ENCODE peak calls at places on chromosomes 11 and 22, in five cellular contexts. R is stomach, Y is sigmoid colon, D is adrenal gland, S is GM12878. L is an unnamed sample.
A peak's percentile ranks its signal among the peaks of the same experiment; 100 is the strongest.

GRCh38 chr22:21632237-21632895 is at the start of gene CCDC116:
- DNase-seq in R (peak; percentile 33), Y (no peak), D (no peak), S (no peak), L (no peak)

GRCh38 chr22:38792833-38793232 is 1.1 kb downstream of the DNAL4 start:
- DNase-seq in R (no peak), Y (peak; percentile 9), D (no peak), S (no peak), L (no peak)

GRCh38 chr11:18527512-18527911 is 770 bp upstream of the TSG101 start:
- DNase-seq in R (no peak), Y (no peak), D (no peak), S (no peak), L (no peak)

GRCh38 chr11:78504708-78505107 is 70.0 kb downstream of the NARS2 start:
- DNase-seq in R (no peak), Y (no peak), D (no peak), S (no peak), L (no peak)

GRCh38 chr11:117837070-117837776 is 12.7 kb upstream of the FXYD2 start:
- DNase-seq in R (peak; percentile 20), Y (peak; percentile 56), D (peak; percentile 51), S (no peak), L (no peak)

GRCh38 chr11:71252434-71252781 is at the start of gene SHANK2:
- DNase-seq in R (peak; percentile 61), Y (no peak), D (no peak), S (no peak), L (no peak)

GRCh38 chr11:115656041-115656440 is 151.8 kb upstream of the CADM1 start:
- DNase-seq in R (no peak), Y (no peak), D (no peak), S (no peak), L (no peak)

GRCh38 chr11:61110255-61111059 is 8.2 kb downstream of the CD5 start:
- DNase-seq in R (no peak), Y (no peak), D (no peak), S (no peak), L (no peak)

GRCh38 chr11:42812960-42813359 is 498.8 kb upstream of the API5 start:
- DNase-seq in R (no peak), Y (no peak), D (no peak), S (no peak), L (no peak)

GRCh38 chr11:100205926-100206325 is 481.2 kb upstream of the ARHGAP42 start:
- DNase-seq in R (no peak), Y (no peak), D (no peak), S (no peak), L (no peak)
- TF ChIP-seq POLR2A in R (no peak), Y (no peak), D (no peak), S (no peak), L (no peak)

GRCh38 chr22:46674906-46675305 is 54.7 kb downstream of the GRAMD4 start:
- DNase-seq in R (no peak), Y (no peak), D (no peak), S (no peak), L (no peak)
- H3K4me3 ChIP-seq in R (no peak overlapping the region), Y (no peak overlapping the region), D (no peak overlapping the region), S (no peak overlapping the region), L (no peak overlapping the region)

GRCh38 chr11:36509694-36510566 is at the start of gene TRAF6:
- DNase-seq in R (peak; percentile 91), Y (peak; percentile 91), D (peak; percentile 92), S (no peak), L (peak; percentile 79)
- TF ChIP-seq POLR2A in R (peak; percentile 88), Y (peak; percentile 77), D (peak; percentile 84), S (peak; percentile 100), L (no peak)

DNA sequence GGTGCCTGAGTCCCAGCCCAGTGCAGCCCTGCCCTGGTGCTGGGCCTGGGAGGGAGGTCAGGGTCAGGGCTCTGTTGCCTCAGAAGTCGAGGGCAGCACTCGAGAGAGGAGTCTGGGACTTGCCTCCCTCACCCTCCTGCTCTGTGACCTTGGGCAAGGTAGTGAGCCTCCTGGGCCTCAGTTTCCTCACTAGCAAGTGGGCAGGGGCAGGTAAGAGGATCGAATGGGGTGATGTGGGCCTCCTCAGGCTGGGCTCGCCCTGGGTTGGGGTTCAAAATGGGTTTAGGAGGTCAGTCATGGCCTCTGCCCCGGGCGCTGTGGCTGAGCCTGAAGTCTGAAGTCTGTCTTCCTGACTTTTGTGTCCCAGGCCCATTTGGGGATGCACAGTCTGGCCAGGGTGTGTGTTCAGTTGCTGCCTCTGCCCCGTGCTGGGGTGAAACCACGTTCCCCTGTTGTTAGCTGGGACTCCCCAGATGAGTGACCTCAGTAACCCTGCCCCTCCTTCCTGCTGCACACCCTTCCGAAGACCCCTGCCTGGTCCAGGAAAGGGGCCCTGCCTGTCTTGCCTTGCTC is 40.9 kb upstream of the CELSR1 start:
- DNase-seq in R (no peak), Y (peak; percentile 64), D (no peak), S (no peak), L (no peak)
- H3K4me3 ChIP-seq in R (peak overlapping the region; percentile 69), Y (peak overlapping the region; percentile 79), D (no peak overlapping the region), S (peak overlapping the region; percentile 77), L (no peak overlapping the region)

GRCh38 chr11:57646756-57647303 is 2.9 kb downstream of the YPEL4 start:
- DNase-seq in R (no peak), Y (no peak), D (no peak), S (no peak), L (no peak)
- TF ChIP-seq POLR2A in R (no peak), Y (no peak), D (no peak), S (no peak), L (no peak)

DNA sequence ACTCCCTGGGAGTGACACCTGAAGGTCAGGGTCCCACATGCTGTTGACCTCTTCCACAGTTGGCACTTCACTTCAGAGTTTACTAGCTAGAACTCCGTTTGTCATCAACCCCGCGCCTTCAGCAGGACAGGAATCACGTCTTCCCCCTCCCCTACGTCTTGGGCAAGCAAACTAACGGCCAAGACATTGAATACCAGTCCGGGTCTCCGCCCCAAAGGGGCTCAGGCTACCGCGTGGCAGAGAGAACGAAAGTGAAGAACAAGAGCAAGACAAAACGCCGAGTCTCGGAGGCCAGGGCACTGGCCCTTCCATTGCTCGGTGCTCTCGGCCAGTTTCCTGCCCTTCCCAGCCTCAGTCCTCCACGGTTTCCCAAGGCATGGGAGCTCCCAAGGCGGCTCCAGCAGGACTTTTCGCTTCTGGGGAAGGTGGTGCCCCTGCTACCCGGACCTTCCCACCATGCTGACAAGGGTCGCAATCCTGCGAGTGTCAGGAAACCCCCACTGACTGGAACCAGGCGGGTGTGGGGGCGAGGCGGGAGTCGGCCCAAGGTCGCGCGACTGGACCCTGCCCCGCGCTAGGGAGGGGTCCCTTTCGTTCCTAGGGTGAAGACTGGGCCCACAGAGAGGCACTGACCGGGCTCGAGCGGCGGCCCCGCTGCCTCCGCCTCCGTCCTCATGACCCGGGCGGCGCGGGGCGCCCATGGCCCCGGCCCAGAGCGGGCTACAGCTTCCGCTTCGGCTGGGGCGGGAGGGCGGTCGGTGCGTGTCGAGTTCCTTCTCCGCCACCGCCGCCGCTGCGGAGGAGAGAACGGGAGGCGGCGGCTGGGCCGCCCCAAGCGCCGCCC is at the start of gene GUCD1:
- DNase-seq in R (peak; percentile 31), Y (no peak), D (peak; percentile 75), S (no peak), L (no peak)
- H3K4me3 ChIP-seq in R (peak within 1 kb of the TSS; percentile 77), Y (peak within 1 kb of the TSS; percentile 99), D (peak within 1 kb of the TSS; percentile 68), S (peak within 1 kb of the TSS; percentile 99), L (peak within 1 kb of the TSS; percentile 91)

GRCh38 chr11:101582242-101583052 is 1.4 kb downstream of the TRPC6 start:
- DNase-seq in R (no peak), Y (no peak), D (no peak), S (no peak), L (no peak)

GRCh38 chr11:101584129-101584515 is 315 bp upstream of the TRPC6 start:
- DNase-seq in R (no peak), Y (no peak), D (no peak), S (no peak), L (no peak)

GRCh38 chr11:101586965-101587364 is 3.2 kb upstream of the TRPC6 start:
- DNase-seq in R (no peak), Y (no peak), D (no peak), S (no peak), L (no peak)

GRCh38 chr11:101584651-101585050 is 844 bp upstream of the TRPC6 start:
- DNase-seq in R (no peak), Y (no peak), D (no peak), S (no peak), L (no peak)

DNA sequence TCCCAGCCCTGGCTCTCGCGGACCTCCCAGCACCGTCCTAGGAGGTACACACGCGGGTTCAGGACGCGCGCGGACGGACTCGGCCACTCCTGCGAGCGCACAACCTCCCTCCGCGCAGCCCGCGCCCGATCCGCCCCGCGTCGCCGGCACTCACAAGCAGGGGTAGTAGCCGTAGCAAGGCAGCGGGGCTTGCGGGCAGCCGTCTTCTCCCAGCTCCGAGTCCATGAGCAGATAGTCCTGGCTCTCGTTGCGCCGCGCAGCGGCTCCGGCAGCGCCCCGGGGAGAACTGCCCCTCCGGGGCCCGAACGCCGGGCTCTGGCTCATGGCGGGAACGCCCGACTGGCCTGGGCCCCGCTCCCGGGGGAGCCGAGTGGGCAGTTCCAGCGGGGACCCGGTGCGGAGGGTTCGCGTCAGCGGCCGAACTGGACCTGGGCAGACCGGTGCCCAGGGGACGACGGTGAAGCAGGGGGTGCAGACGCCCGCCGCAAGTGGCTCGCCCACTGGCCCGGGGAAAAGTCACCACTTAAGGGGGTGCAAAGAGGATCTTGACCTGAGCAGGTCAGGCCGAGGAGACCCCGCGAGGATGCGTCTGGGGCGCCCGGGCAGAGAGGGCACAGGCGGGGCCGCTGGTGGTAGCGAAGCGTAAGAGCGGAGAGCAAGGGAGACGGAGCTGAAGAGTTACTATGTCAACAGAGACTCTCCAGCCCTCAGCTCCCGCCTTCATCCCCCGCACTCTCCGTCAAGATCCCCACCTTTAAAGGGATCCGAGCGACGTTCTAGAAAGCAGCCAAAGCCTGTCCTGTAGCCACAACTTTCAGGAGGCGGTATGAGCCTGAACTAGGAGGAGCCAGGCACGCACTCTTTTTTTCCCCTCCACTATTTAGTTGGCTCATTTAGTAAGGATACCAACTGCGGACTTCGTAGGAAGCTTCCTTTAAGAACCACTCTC is at the start of gene TRPC6:
- DNase-seq in R (no peak), Y (peak; percentile 83), D (no peak), S (no peak), L (no peak)
- TF ChIP-seq POLR2A in R (no peak), Y (no peak), D (no peak), S (no peak), L (no peak)

GRCh38 chr22:36287881-36288515 is 35.1 kb downstream of the APOL1 start:
- DNase-seq in R (no peak), Y (peak; percentile 71), D (no peak), S (no peak), L (no peak)
- H3K4me3 ChIP-seq in R (no peak overlapping the region), Y (no peak overlapping the region), D (no peak overlapping the region), S (no peak overlapping the region), L (no peak overlapping the region)